ENCODE peak calls at places on chromosomes 5 and 9, in nine cellular contexts. One of them, this sample, is unnamed.

GRCh38 chr5:34486160-34486765 is 169.9 kb upstream of the RAI14 start:
- DNase-seq in HCEC 1CT: peak; percentile 87
- DNase-seq in epithelial cell of proximal tubule: no peak
- DNase-seq in fibroblast of villous mesenchyme: peak; percentile 90
- DNase-seq in MV-4-11: peak; percentile 72
- DNase-seq in nucleus accumbens: peak; percentile 89
- DNase-seq in NCI-H446: peak; percentile 93
- DNase-seq in activated CD8-positive, alpha-beta T cell treated with anti-CD3 and anti-CD28 coated beads for 36 hours: peak; percentile 85
- DNase-seq in H54: peak; percentile 81
- DNase-seq in this sample: peak; percentile 67

GRCh38 chr5:149420509-149421371 is 41.6 kb upstream of the IL17B start:
- DNase-seq in nucleus accumbens: no peak
- DNase-seq in epithelial cell of proximal tubule: no peak
- DNase-seq in H54: no peak
- DNase-seq in fibroblast of villous mesenchyme: peak; percentile 99
- DNase-seq in HCEC 1CT: peak; percentile 90
- DNase-seq in activated CD8-positive, alpha-beta T cell treated with anti-CD3 and anti-CD28 coated beads for 36 hours: no peak
- DNase-seq in MV-4-11: no peak
- DNase-seq in NCI-H446: no peak
- DNase-seq in this sample: no peak

GRCh38 chr9:25542319-25542718 is 135.9 kb downstream of the TUSC1 start:
- DNase-seq in epithelial cell of proximal tubule: no peak
- DNase-seq in HCEC 1CT: no peak
- DNase-seq in activated CD8-positive, alpha-beta T cell treated with anti-CD3 and anti-CD28 coated beads for 36 hours: no peak
- DNase-seq in fibroblast of villous mesenchyme: no peak
- DNase-seq in nucleus accumbens: no peak
- DNase-seq in MV-4-11: no peak
- DNase-seq in H54: no peak
- DNase-seq in NCI-H446: no peak
- DNase-seq in this sample: no peak

GRCh38 chr5:1342268-1342667 is 2.6 kb downstream of the CLPTM1L start:
- DNase-seq in MV-4-11: no peak
- DNase-seq in nucleus accumbens: no peak
- DNase-seq in activated CD8-positive, alpha-beta T cell treated with anti-CD3 and anti-CD28 coated beads for 36 hours: no peak
- DNase-seq in fibroblast of villous mesenchyme: no peak
- DNase-seq in NCI-H446: no peak
- DNase-seq in H54: no peak
- DNase-seq in epithelial cell of proximal tubule: no peak
- DNase-seq in HCEC 1CT: no peak
- DNase-seq in this sample: no peak

GRCh38 chr9:90895786-90896185 is 94.2 kb downstream of the SYK start:
- DNase-seq in MV-4-11: no peak
- DNase-seq in activated CD8-positive, alpha-beta T cell treated with anti-CD3 and anti-CD28 coated beads for 36 hours: no peak
- DNase-seq in epithelial cell of proximal tubule: no peak
- DNase-seq in NCI-H446: no peak
- DNase-seq in fibroblast of villous mesenchyme: no peak
- DNase-seq in HCEC 1CT: no peak
- DNase-seq in nucleus accumbens: no peak
- DNase-seq in H54: no peak
- DNase-seq in this sample: no peak

GRCh38 chr9:133457233-133457632 is 2.5 kb upstream of the CACFD1 start:
- DNase-seq in epithelial cell of proximal tubule: no peak
- DNase-seq in H54: no peak
- DNase-seq in activated CD8-positive, alpha-beta T cell treated with anti-CD3 and anti-CD28 coated beads for 36 hours: no peak
- DNase-seq in MV-4-11: no peak
- DNase-seq in HCEC 1CT: no peak
- DNase-seq in NCI-H446: no peak
- DNase-seq in fibroblast of villous mesenchyme: no peak
- DNase-seq in nucleus accumbens: no peak
- DNase-seq in this sample: no peak

GRCh38 chr9:69500925-69501324 is 171.2 kb downstream of the APBA1 start:
- DNase-seq in H54: no peak
- DNase-seq in HCEC 1CT: no peak
- DNase-seq in fibroblast of villous mesenchyme: no peak
- DNase-seq in epithelial cell of proximal tubule: no peak
- DNase-seq in MV-4-11: no peak
- DNase-seq in activated CD8-positive, alpha-beta T cell treated with anti-CD3 and anti-CD28 coated beads for 36 hours: no peak
- DNase-seq in nucleus accumbens: no peak
- DNase-seq in NCI-H446: no peak
- DNase-seq in this sample: no peak

GRCh38 chr5:39494099-39494498 is 69.3 kb upstream of the DAB2 start:
- DNase-seq in nucleus accumbens: no peak
- DNase-seq in fibroblast of villous mesenchyme: no peak
- DNase-seq in NCI-H446: peak; percentile 77
- DNase-seq in epithelial cell of proximal tubule: no peak
- DNase-seq in HCEC 1CT: no peak
- DNase-seq in MV-4-11: no peak
- DNase-seq in H54: no peak
- DNase-seq in activated CD8-positive, alpha-beta T cell treated with anti-CD3 and anti-CD28 coated beads for 36 hours: no peak
- DNase-seq in this sample: no peak